ENCODE peak calls at places on chromosome 11, in ten cellular contexts. D, P, F, H, U, N, X, W, G and I are unnamed samples.

GRCh38 chr11:8315463-8315862 is 51.8 kb upstream of the LMO1 start:
- DNase-seq in X (no peak), G (no peak), W (no peak), F (no peak), N (no peak), P (no peak), D (no peak), U (no peak), H (no peak), I (no peak)

GRCh38 chr11:28536504-28537267 is 428.5 kb downstream of the METTL15 start:
- DNase-seq in W (no peak), D (no peak), N (no peak), H (no peak), X (no peak), F (no peak), G (no peak), U (no peak), P (no peak), I (no peak)

GRCh38 chr11:123392813-123393212 is 37.3 kb upstream of the GRAMD1B start:
- DNase-seq in H (no peak), D (no peak), G (no peak), X (no peak), W (no peak), P (no peak), F (no peak), N (no peak), U (no peak), I (no peak)

GRCh38 chr11:104490182-104490581 is 326.2 kb upstream of the PDGFD start:
- DNase-seq in F (no peak), X (no peak), G (no peak), W (no peak), H (peak; percentile 12), D (no peak), U (no peak), N (no peak), P (no peak), I (no peak)

GRCh38 chr11:58888579-58888978 is 44.1 kb upstream of the GLYATL2 start:
- DNase-seq in W (no peak), F (no peak), D (no peak), P (no peak), X (no peak), G (no peak), U (no peak), H (no peak), N (no peak), I (no peak)

GRCh38 chr11:31805037-31805628 is 6.0 kb downstream of the PAX6 start:
- DNase-seq in X (peak; percentile 57), W (peak; percentile 82), U (no peak), P (no peak), F (no peak), H (no peak), G (no peak), D (no peak), N (no peak), I (no peak)

GRCh38 chr11:120303004-120303637 is 22.0 kb upstream of the TLCD5 start:
- DNase-seq in P (peak; percentile 45), U (peak; percentile 78), G (peak; percentile 73), D (peak; percentile 76), N (peak; percentile 53), H (peak; percentile 66), W (peak; percentile 87), X (no peak), F (peak; percentile 81), I (no peak)

GRCh38 chr11:351411-351810 is 17.9 kb upstream of the B4GALNT4 start:
- DNase-seq in X (no peak), H (no peak), P (no peak), W (no peak), D (no peak), G (no peak), F (no peak), U (no peak), N (no peak), I (no peak)

GRCh38 chr11:115256326-115257197 is 247.7 kb downstream of the CADM1 start:
- DNase-seq in W (no peak), X (no peak), P (no peak), U (no peak), H (no peak), N (no peak), G (no peak), D (no peak), F (no peak), I (no peak)

GRCh38 chr11:70360211-70360610 is 38.1 kb upstream of the CTTN start:
- DNase-seq in U (no peak), N (no peak), D (no peak), H (no peak), F (no peak), X (no peak), G (no peak), W (no peak), P (no peak), I (no peak)

GRCh38 chr11:70367071-70367470 is 31.3 kb upstream of the CTTN start:
- DNase-seq in N (no peak), F (no peak), P (no peak), H (no peak), D (no peak), X (no peak), W (peak; percentile 41), U (no peak), G (peak; percentile 60), I (no peak)

GRCh38 chr11:70364745-70365535 is 33.4 kb upstream of the CTTN start:
- DNase-seq in D (no peak), N (no peak), G (no peak), W (peak; percentile 20), P (no peak), X (no peak), F (no peak), H (no peak), U (no peak), I (no peak)

GRCh38 chr11:70365536-70365912 is 32.8 kb upstream of the CTTN start:
- DNase-seq in X (no peak), D (no peak), W (peak; percentile 16), H (no peak), N (no peak), U (no peak), G (no peak), F (no peak), P (no peak), I (no peak)

DNA sequence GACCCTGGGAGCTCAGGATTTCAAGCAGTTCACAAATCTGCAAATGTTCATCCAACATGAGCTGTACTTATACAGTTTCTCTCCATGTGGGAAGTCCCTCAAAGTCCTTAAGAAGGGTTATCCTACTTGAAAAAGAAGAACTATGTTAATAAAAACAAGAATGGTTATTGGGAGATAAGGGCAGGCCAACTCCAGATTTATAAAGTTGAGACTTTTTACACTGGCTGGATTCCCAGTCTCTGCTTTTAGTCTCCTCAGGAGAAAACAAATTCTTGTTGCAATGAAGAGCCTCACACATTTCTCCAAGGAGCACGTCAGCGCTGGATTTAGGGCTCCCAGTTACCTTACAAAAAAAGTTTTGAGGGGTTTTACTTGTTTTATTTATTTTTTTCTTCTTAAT is 34.1 kb upstream of the CTTN start:
- DNase-seq in D (no peak), H (no peak), N (no peak), W (no peak), P (no peak), G (no peak), F (no peak), U (no peak), X (no peak), I (no peak)
- H3K9me3 ChIP-seq in D (no peaks in the 10 kb centered on the region), H (no peaks in the 10 kb centered on the region), N (no peaks in the 10 kb centered on the region), W (no peaks in the 10 kb centered on the region), P (no peaks in the 10 kb centered on the region), G (no peaks in the 10 kb centered on the region), F (no peaks in the 10 kb centered on the region), U (no peaks in the 10 kb centered on the region), X (no peaks in the 10 kb centered on the region), I (no peaks in the 10 kb centered on the region)

DNA sequence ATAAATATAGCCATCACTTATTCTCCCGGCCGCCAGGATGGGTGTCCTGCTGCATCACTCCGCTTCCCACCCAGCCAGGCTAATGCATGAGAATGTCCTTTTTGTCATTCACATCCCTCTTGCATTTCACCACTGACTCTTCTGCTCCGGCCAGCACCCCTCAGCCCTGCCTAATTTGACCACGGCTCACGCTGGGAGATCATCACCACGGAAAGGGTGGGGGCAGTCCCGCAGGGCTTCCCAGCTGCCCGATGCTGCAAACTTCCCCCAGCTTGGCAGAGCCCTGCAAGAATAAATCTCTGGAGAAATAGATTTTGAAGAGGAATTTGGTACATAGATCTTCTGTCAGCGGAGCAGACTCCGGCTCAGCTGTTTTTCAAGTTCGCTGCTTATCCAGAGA is 62.8 kb downstream of the BUD13 start:
- DNase-seq in W (no peak), H (no peak), U (no peak), F (no peak), P (no peak), X (no peak), G (no peak), D (no peak), N (no peak), I (no peak)
- TF ChIP-seq POLR2A in W (no peak), H (no peak), U (no peak), F (no peak), P (no peak), X (no peak), G (no peak), D (no peak), N (no peak), I (no peak)

GRCh38 chr11:48263416-48263911 is at the start of gene OR4X1:
- DNase-seq in W (no peak), P (no peak), U (no peak), N (no peak), G (no peak), D (no peak), F (no peak), H (no peak), X (no peak), I (no peak)
- H3K9me3 ChIP-seq in W (peaks cover 68% of the 10 kb centered on the region), P (no peaks in the 10 kb centered on the region), U (no peaks in the 10 kb centered on the region), N (no peaks in the 10 kb centered on the region), G (no peaks in the 10 kb centered on the region), D (no peaks in the 10 kb centered on the region), F (no peaks in the 10 kb centered on the region), H (no peaks in the 10 kb centered on the region), X (no peaks in the 10 kb centered on the region), I (no peaks in the 10 kb centered on the region)

GRCh38 chr11:6413791-6414231 is 5.1 kb downstream of the APBB1 start:
- DNase-seq in N (peak; percentile 54), G (no peak), W (no peak), D (no peak), U (no peak), P (no peak), H (no peak), F (no peak), X (no peak), I (no peak)

GRCh38 chr11:6414874-6415328 is 4.0 kb downstream of the APBB1 start:
- DNase-seq in W (no peak), F (no peak), G (no peak), X (no peak), D (no peak), N (no peak), P (no peak), U (no peak), H (no peak), I (no peak)

GRCh38 chr11:6420677-6421076 is 1.8 kb upstream of the APBB1 start:
- DNase-seq in P (no peak), H (no peak), U (no peak), G (no peak), N (no peak), X (no peak), F (no peak), D (no peak), W (no peak), I (no peak)

GRCh38 chr11:6418199-6418957 is 516 bp downstream of the APBB1 start:
- DNase-seq in F (peak; percentile 39), W (no peak), H (no peak), U (no peak), D (no peak), P (no peak), N (peak; percentile 45), G (peak; percentile 20), X (peak; percentile 67), I (no peak)

GRCh38 chr11:6418958-6419611 is at the start of gene APBB1:
- DNase-seq in G (peak; percentile 67), U (peak; percentile 67), P (peak; percentile 44), W (peak; percentile 81), F (peak; percentile 56), D (peak; percentile 44), N (peak; percentile 52), H (peak; percentile 65), X (peak; percentile 73), I (no peak)
- TF ChIP-seq POLR2A in G (peak; percentile 79), U (no peak), P (peak; percentile 48), W (no peak), F (peak; percentile 59), D (peak; percentile 60), N (peak; percentile 54), H (peak; percentile 75), X (no peak), I (peak; percentile 50)